ENCODE peak calls at places on chromosomes 1 and 21, in seven cellular contexts. One of them, this sample, is unnamed.

GRCh38 chr1:27971674-27972073 is 11.9 kb downstream of the XKR8 start:
- DNase-seq in stomach: no peak
- DNase-seq in transverse colon: no peak
- DNase-seq in HepG2: no peak
- DNase-seq in suprapubic skin: no peak
- DNase-seq in Panc1: no peak
- DNase-seq in HCT116: no peak
- DNase-seq in this sample: no peak

GRCh38 chr1:20621012-20621411 is 12.2 kb upstream of the PINK1 start:
- DNase-seq in suprapubic skin: no peak
- DNase-seq in Panc1: no peak
- DNase-seq in HCT116: no peak
- DNase-seq in transverse colon: no peak
- DNase-seq in HepG2: no peak
- DNase-seq in stomach: no peak
- DNase-seq in this sample: no peak

GRCh38 chr1:191327868-191328267 is 830.4 kb upstream of the RGS18 start:
- DNase-seq in Panc1: no peak
- DNase-seq in transverse colon: no peak
- DNase-seq in HepG2: no peak
- DNase-seq in HCT116: no peak
- DNase-seq in stomach: no peak
- DNase-seq in suprapubic skin: no peak
- DNase-seq in this sample: no peak

GRCh38 chr1:205678286-205679111 is 1.8 kb downstream of the SLC45A3 start:
- DNase-seq in stomach: no peak
- DNase-seq in suprapubic skin: no peak
- DNase-seq in Panc1: no peak
- DNase-seq in HepG2: no peak
- DNase-seq in HCT116: no peak
- DNase-seq in transverse colon: no peak
- DNase-seq in this sample: no peak

GRCh38 chr1:9561429-9561828 is 22.2 kb downstream of the SLC25A33 start:
- DNase-seq in suprapubic skin: no peak
- DNase-seq in HCT116: no peak
- DNase-seq in transverse colon: peak
- DNase-seq in stomach: no peak
- DNase-seq in HepG2: no peak
- DNase-seq in Panc1: no peak
- DNase-seq in this sample: peak

GRCh38 chr1:8821084-8821483 is 3.6 kb upstream of the RERE start:
- DNase-seq in transverse colon: no peak
- DNase-seq in HCT116: no peak
- DNase-seq in HepG2: no peak
- DNase-seq in suprapubic skin: no peak
- DNase-seq in stomach: no peak
- DNase-seq in Panc1: no peak
- DNase-seq in this sample: no peak

GRCh38 chr21:46119565-46120271 is 21.8 kb downstream of the COL6A2 start:
- DNase-seq in Panc1: no peak
- DNase-seq in HepG2: no peak
- DNase-seq in HCT116: no peak
- DNase-seq in stomach: no peak
- DNase-seq in suprapubic skin: peak
- DNase-seq in transverse colon: peak
- DNase-seq in this sample: peak

GRCh38 chr1:113128116-113128515 is 55.1 kb downstream of the LRIG2 start:
- DNase-seq in transverse colon: no peak
- DNase-seq in Panc1: no peak
- DNase-seq in stomach: no peak
- DNase-seq in HepG2: no peak
- DNase-seq in HCT116: no peak
- DNase-seq in suprapubic skin: no peak
- DNase-seq in this sample: no peak

GRCh38 chr1:40059292-40059959 is 18.9 kb downstream of the CAP1 start:
- DNase-seq in Panc1: no peak
- DNase-seq in transverse colon: peak
- DNase-seq in HepG2: peak
- DNase-seq in suprapubic skin: no peak
- DNase-seq in stomach: no peak
- DNase-seq in HCT116: no peak
- DNase-seq in this sample: no peak

GRCh38 chr21:26236281-26236680 is 65.7 kb upstream of the APP start:
- DNase-seq in transverse colon: no peak
- DNase-seq in HCT116: no peak
- DNase-seq in stomach: no peak
- DNase-seq in HepG2: no peak
- DNase-seq in Panc1: no peak
- DNase-seq in suprapubic skin: no peak
- DNase-seq in this sample: no peak

GRCh38 chr1:85465791-85466134 is 804 bp upstream of the DDAH1 start:
- DNase-seq in Panc1: no peak
- DNase-seq in suprapubic skin: no peak
- DNase-seq in HepG2: no peak
- DNase-seq in transverse colon: no peak
- DNase-seq in stomach: no peak
- DNase-seq in HCT116: no peak
- DNase-seq in this sample: no peak

GRCh38 chr21:39077816-39078215 is 105.4 kb downstream of the PSMG1 start:
- DNase-seq in HepG2: no peak
- DNase-seq in suprapubic skin: no peak
- DNase-seq in HCT116: no peak
- DNase-seq in Panc1: no peak
- DNase-seq in transverse colon: no peak
- DNase-seq in stomach: no peak
- DNase-seq in this sample: no peak
- TF ChIP-seq POLR2AphosphoS5 in HepG2: no peak
- TF ChIP-seq POLR2AphosphoS5 in suprapubic skin: no peak
- TF ChIP-seq POLR2AphosphoS5 in HCT116: no peak
- TF ChIP-seq POLR2AphosphoS5 in Panc1: no peak
- TF ChIP-seq POLR2AphosphoS5 in transverse colon: no peak
- TF ChIP-seq POLR2AphosphoS5 in stomach: no peak
- TF ChIP-seq POLR2AphosphoS5 in this sample: no peak

DNA sequence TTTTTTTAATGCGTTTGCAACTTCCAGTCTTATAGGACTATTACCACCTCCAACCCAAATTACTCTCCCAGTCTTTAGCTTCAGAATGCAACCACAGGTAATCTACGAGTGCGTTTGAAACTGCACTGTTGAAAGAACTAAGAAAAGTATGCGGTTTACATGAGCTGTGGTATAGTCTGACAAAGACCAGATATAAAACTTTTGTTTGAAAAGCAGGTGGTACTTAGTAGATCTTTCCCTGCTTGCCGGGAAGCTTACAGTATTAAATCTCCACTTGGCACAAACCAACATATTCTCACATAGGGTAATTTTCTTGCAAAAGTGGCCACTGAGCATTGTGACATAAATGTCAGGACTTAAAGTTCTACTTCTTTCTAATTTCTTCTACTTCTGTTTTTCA is 8.4 kb downstream of the RGS2 start:
- DNase-seq in stomach: no peak
- DNase-seq in Panc1: no peak
- DNase-seq in HepG2: no peak
- DNase-seq in transverse colon: no peak
- DNase-seq in HCT116: no peak
- DNase-seq in suprapubic skin: no peak
- DNase-seq in this sample: no peak
- TF ChIP-seq POLR2AphosphoS5 in stomach: no peak
- TF ChIP-seq POLR2AphosphoS5 in Panc1: no peak
- TF ChIP-seq POLR2AphosphoS5 in HepG2: no peak
- TF ChIP-seq POLR2AphosphoS5 in transverse colon: no peak
- TF ChIP-seq POLR2AphosphoS5 in HCT116: no peak
- TF ChIP-seq POLR2AphosphoS5 in suprapubic skin: no peak
- TF ChIP-seq POLR2AphosphoS5 in this sample: no peak

GRCh38 chr1:17622823-17623222 is 83.3 kb downstream of the ARHGEF10L start:
- DNase-seq in HCT116: no peak
- DNase-seq in Panc1: no peak
- DNase-seq in stomach: no peak
- DNase-seq in transverse colon: no peak
- DNase-seq in suprapubic skin: no peak
- DNase-seq in HepG2: no peak
- DNase-seq in this sample: no peak

GRCh38 chr1:17620448-17620847 is 81.0 kb downstream of the ARHGEF10L start:
- DNase-seq in suprapubic skin: no peak
- DNase-seq in stomach: no peak
- DNase-seq in HepG2: no peak
- DNase-seq in Panc1: no peak
- DNase-seq in HCT116: no peak
- DNase-seq in transverse colon: no peak
- DNase-seq in this sample: no peak

GRCh38 chr1:17627239-17628052 is 87.9 kb downstream of the ARHGEF10L start:
- DNase-seq in transverse colon: no peak
- DNase-seq in Panc1: no peak
- DNase-seq in HepG2: no peak
- DNase-seq in suprapubic skin: no peak
- DNase-seq in HCT116: no peak
- DNase-seq in stomach: no peak
- DNase-seq in this sample: no peak

GRCh38 chr1:17621691-17622090 is 82.2 kb downstream of the ARHGEF10L start:
- DNase-seq in stomach: no peak
- DNase-seq in suprapubic skin: no peak
- DNase-seq in transverse colon: no peak
- DNase-seq in HCT116: no peak
- DNase-seq in Panc1: no peak
- DNase-seq in HepG2: no peak
- DNase-seq in this sample: no peak

GRCh38 chr1:17624540-17625256 is 85.2 kb downstream of the ARHGEF10L start:
- DNase-seq in HepG2: no peak
- DNase-seq in stomach: peak
- DNase-seq in Panc1: no peak
- DNase-seq in suprapubic skin: no peak
- DNase-seq in transverse colon: no peak
- DNase-seq in HCT116: peak
- DNase-seq in this sample: peak
- TF ChIP-seq POLR2AphosphoS5 in HepG2: no peak
- TF ChIP-seq POLR2AphosphoS5 in stomach: peak
- TF ChIP-seq POLR2AphosphoS5 in Panc1: no peak
- TF ChIP-seq POLR2AphosphoS5 in suprapubic skin: no peak
- TF ChIP-seq POLR2AphosphoS5 in transverse colon: no peak
- TF ChIP-seq POLR2AphosphoS5 in HCT116: peak
- TF ChIP-seq POLR2AphosphoS5 in this sample: no peak

DNA sequence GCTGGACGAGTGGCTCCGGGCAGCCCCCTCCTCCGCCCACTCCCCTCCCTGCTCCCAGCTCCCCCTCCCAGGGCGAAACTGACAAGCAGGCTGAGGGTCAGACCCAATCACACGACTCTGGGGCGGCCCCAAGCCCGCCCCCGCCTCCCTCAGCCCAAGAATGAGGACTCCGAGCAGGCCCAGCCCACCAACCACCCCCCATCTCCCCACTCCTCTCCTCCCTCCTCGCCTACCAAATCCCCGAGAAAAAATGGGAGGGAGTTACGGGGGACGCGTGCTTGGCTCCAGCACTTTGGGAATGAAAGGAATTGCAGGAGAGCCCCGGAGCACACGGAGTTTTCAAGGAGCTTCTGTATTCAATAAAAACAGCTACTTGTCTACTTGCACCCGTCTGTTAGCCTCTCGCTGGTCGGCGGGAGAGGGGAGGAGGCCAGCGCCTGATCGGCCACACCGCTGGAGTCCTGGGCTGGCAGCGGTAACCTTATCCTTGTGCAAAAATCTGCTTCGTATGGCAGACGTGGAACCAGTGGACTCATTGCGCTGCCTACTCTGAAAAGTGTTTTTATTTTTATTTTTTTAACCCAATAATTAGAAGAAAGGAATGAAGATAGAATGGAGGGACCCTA is 316 bp upstream of the COL11A1 start:
- DNase-seq in HCT116: no peak
- DNase-seq in Panc1: no peak
- DNase-seq in HepG2: no peak
- DNase-seq in transverse colon: no peak
- DNase-seq in suprapubic skin: peak
- DNase-seq in stomach: no peak
- DNase-seq in this sample: peak
- TF ChIP-seq POLR2AphosphoS5 in HCT116: no peak
- TF ChIP-seq POLR2AphosphoS5 in Panc1: no peak
- TF ChIP-seq POLR2AphosphoS5 in HepG2: no peak
- TF ChIP-seq POLR2AphosphoS5 in transverse colon: no peak
- TF ChIP-seq POLR2AphosphoS5 in suprapubic skin: no peak
- TF ChIP-seq POLR2AphosphoS5 in stomach: no peak
- TF ChIP-seq POLR2AphosphoS5 in this sample: no peak